ENCODE peak calls at places on chromosomes 11 and 22, in nine cellular contexts. L, T, P, V, O, A, N, D and F are unnamed samples.
A peak's percentile ranks its signal among the peaks of the same experiment; 100 is the strongest.

GRCh38 chr22:17159504-17159951 is 451 bp upstream of the HDHD5 start:
- DNase-seq in L (no peak), T (peak; percentile 78), P (peak; percentile 62), V (peak; percentile 52), O (no peak), A (peak; percentile 51), N (peak; percentile 43), D (no peak), F (peak; percentile 47)

GRCh38 chr22:19689408-19689807 is 24.9 kb upstream of the SEPTIN5 start:
- DNase-seq in L (no peak), T (no peak), P (no peak), V (no peak), O (peak; percentile 61), A (no peak), N (no peak), D (no peak), F (no peak)

GRCh38 chr11:73429121-73429740 is 53.0 kb downstream of the RELT start:
- DNase-seq in L (no peak), T (no peak), P (no peak), V (no peak), O (no peak), A (no peak), N (no peak), D (no peak), F (no peak)

GRCh38 chr11:2517016-2517385 is 72.2 kb downstream of the KCNQ1 start:
- DNase-seq in L (peak; percentile 5), T (no peak), P (peak; percentile 4), V (peak; percentile 30), O (peak; percentile 74), A (no peak), N (peak; percentile 12), D (peak; percentile 52), F (no peak)

GRCh38 chr22:43090130-43090789 is 1.1 kb upstream of the TTLL1 start:
- DNase-seq in L (peak; percentile 36), T (peak; percentile 75), P (peak; percentile 47), V (peak; percentile 53), O (no peak), A (peak; percentile 81), N (peak; percentile 34), D (no peak), F (no peak)

GRCh38 chr11:76214186-76214585 is 7.9 kb upstream of the WNT11 start:
- DNase-seq in L (no peak), T (no peak), P (no peak), V (no peak), O (no peak), A (no peak), N (peak; percentile 2), D (peak; percentile 35), F (no peak)

GRCh38 chr11:1546077-1546535 is 26.0 kb downstream of the DUSP8 start:
- DNase-seq in L (no peak), T (peak; percentile 79), P (peak; percentile 84), V (no peak), O (no peak), A (no peak), N (no peak), D (no peak), F (no peak)

GRCh38 chr11:33110083-33110482 is 51.2 kb downstream of the CSTF3 start:
- DNase-seq in L (no peak), T (no peak), P (no peak), V (no peak), O (no peak), A (no peak), N (no peak), D (no peak), F (peak; percentile 39)

GRCh38 chr22:45720875-45721378 is 49.3 kb downstream of the ATXN10 start:
- DNase-seq in L (no peak), T (no peak), P (no peak), V (no peak), O (no peak), A (no peak), N (no peak), D (no peak), F (no peak)

GRCh38 chr22:50307891-50308596 is 598 bp upstream of the PLXNB2 start:
- DNase-seq in L (peak; percentile 51), T (no peak), P (no peak), V (no peak), O (no peak), A (no peak), N (no peak), D (peak; percentile 87), F (no peak)

GRCh38 chr11:105181100-105181499 is 41.5 kb upstream of the CARD18 start:
- DNase-seq in L (no peak), T (peak; percentile 32), P (no peak), V (no peak), O (no peak), A (peak; percentile 35), N (no peak), D (no peak), F (no peak)

GRCh38 chr11:115912484-115912945 is 408.3 kb upstream of the CADM1 start:
- DNase-seq in L (no peak), T (peak; percentile 48), P (no peak), V (no peak), O (no peak), A (peak; percentile 12), N (no peak), D (no peak), F (no peak)

GRCh38 chr11:132296946-132297610 is 926.7 kb downstream of the NTM start:
- DNase-seq in L (no peak), T (no peak), P (no peak), V (no peak), O (no peak), A (no peak), N (no peak), D (no peak), F (no peak)

GRCh38 chr11:71356280-71356876 is 91.8 kb downstream of the DHCR7 start:
- DNase-seq in L (no peak), T (no peak), P (no peak), V (no peak), O (no peak), A (no peak), N (no peak), D (no peak), F (no peak)

GRCh38 chr11:117535870-117536411 is 208.3 kb downstream of the CEP164 start:
- DNase-seq in L (no peak), T (no peak), P (no peak), V (no peak), O (no peak), A (no peak), N (no peak), D (peak; percentile 19), F (peak; percentile 43)

GRCh38 chr11:124837491-124837856 is 27.8 kb upstream of the ROBO3 start:
- DNase-seq in L (no peak), T (peak; percentile 77), P (no peak), V (no peak), O (no peak), A (peak; percentile 19), N (no peak), D (no peak), F (no peak)

GRCh38 chr11:29171350-29171950 is 845.4 kb downstream of the KCNA4 start:
- DNase-seq in L (no peak), T (no peak), P (no peak), V (no peak), O (no peak), A (no peak), N (no peak), D (no peak), F (no peak)

GRCh38 chr11:45665206-45665932 is at the start of gene CHST1:
- DNase-seq in L (peak; percentile 45), T (peak; percentile 62), P (peak; percentile 47), V (no peak), O (no peak), A (peak; percentile 60), N (peak; percentile 70), D (no peak), F (peak; percentile 47)

GRCh38 chr11:267491-267994 is 10.7 kb upstream of the NLRP6 start:
- DNase-seq in L (no peak), T (no peak), P (peak; percentile 75), V (peak; percentile 76), O (peak; percentile 86), A (peak; percentile 34), N (peak; percentile 52), D (no peak), F (peak; percentile 82)

GRCh38 chr11:65479184-65480145 is 19.4 kb upstream of the MALAT1 start:
- DNase-seq in L (peak; percentile 72), T (peak; percentile 71), P (peak; percentile 64), V (no peak), O (peak; percentile 83), A (peak; percentile 76), N (peak; percentile 48), D (no peak), F (peak; percentile 79)

GRCh38 chr11:107856981-107857517 is 1.5 kb downstream of the SLC35F2 start:
- DNase-seq in L (peak; percentile 21), T (no peak), P (peak; percentile 66), V (no peak), O (no peak), A (no peak), N (no peak), D (no peak), F (no peak)
- H3K27ac ChIP-seq in L (peak overlapping the region; percentile 72), T (no peak overlapping the region), P (peak overlapping the region; percentile 87), V (no peak overlapping the region), O (peak overlapping the region; percentile 21), A (no peak overlapping the region), N (no peak overlapping the region), D (no peak overlapping the region), F (no peak overlapping the region)

DNA sequence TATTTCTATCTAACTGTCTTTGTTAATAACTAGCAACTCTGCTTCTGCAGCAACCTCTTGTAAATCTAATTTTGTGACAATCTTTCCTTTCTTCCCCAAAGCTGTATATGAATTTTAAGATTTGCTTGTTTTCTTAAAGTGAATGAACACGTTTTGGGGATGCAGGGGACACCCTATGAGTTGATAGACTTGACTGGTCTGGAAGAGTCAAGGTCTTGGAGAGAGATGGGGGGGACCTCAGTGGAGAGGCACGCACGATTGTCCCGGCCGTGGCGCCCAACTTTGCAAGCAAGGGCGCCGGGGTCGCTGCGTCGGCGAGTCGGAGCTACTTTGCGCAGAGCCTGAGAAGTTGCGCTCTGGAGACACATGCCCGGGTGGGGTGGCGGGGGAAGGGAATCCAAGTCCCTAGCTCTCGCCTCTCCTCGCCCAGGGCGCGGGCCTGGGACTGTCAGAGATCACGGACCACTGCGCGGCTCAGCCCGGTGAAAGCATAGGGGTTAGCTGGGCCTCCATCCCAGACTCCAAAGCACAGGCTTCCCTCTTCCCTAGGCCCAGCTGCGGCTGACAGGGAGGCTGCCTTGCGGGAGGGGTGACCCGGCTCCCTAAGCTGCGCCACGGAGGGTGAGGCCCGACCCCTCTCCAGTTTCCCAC is 854 bp downstream of the ABCC8 start:
- DNase-seq in L (no peak), T (no peak), P (no peak), V (no peak), O (no peak), A (no peak), N (no peak), D (peak; percentile 65), F (no peak)
- H3K4me3 ChIP-seq in L (no peak overlapping the region), T (no peak overlapping the region), P (no peak overlapping the region), V (no peak overlapping the region), O (peak overlapping the region; percentile 40), A (no peak overlapping the region), N (peak overlapping the region; percentile 66), D (no peak overlapping the region), F (no peak overlapping the region)

DNA sequence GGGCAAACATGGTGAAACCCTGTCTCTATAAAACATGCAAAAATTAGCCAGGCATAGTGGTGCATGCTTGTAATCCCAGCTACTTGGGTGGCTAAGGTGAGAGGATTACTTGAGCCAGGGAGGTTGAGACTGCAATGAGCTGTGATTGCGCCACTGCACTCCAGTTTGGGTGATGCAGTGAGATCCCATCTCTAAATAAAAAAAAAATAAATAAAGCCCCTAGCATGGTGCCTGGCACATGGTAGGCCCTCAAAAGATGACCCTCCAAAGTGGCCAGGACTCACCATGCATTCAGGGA is 74.6 kb downstream of the PTPRJ start:
- DNase-seq in L (no peak), T (no peak), P (no peak), V (no peak), O (no peak), A (no peak), N (no peak), D (no peak), F (no peak)
- H3K27ac ChIP-seq in L (no peak overlapping the region), T (peak overlapping the region; percentile 77), P (peak overlapping the region; percentile 65), V (no peak overlapping the region), O (peak overlapping the region; percentile 30), A (no peak overlapping the region), N (no peak overlapping the region), D (no peak overlapping the region), F (no peak overlapping the region)

GRCh38 chr11:62539238-62539925 is 7.2 kb downstream of the AHNAK start:
- DNase-seq in L (peak; percentile 93), T (peak; percentile 87), P (peak; percentile 80), V (peak; percentile 75), O (no peak), A (peak; percentile 67), N (peak; percentile 63), D (no peak), F (peak; percentile 90)
- H3K4me3 ChIP-seq in L (peak overlapping the region; percentile 8), T (no peak overlapping the region), P (no peak overlapping the region), V (peak overlapping the region; percentile 38), O (peak overlapping the region; percentile 77), A (no peak overlapping the region), N (peak overlapping the region; percentile 100), D (no peak overlapping the region), F (peak overlapping the region; percentile 37)